ENCODE peak calls at places on chromosomes 2 and 18, in seven cellular contexts. One of them, this sample, is unnamed.

GRCh38 chr2:46825958-46826897 is 89.4 kb downstream of the MCFD2 start:
- DNase-seq in trophoblast cell: no peak
- DNase-seq in H1: no peak
- DNase-seq in mesenchymal stem cell: peak
- DNase-seq in IMR-90: peak
- DNase-seq in H9: no peak
- DNase-seq in mesendoderm: no peak
- DNase-seq in this sample: no peak

GRCh38 chr2:219022041-219022440 is 19.3 kb downstream of the CFAP65 start:
- DNase-seq in H1: no peak
- DNase-seq in trophoblast cell: no peak
- DNase-seq in mesenchymal stem cell: no peak
- DNase-seq in H9: no peak
- DNase-seq in IMR-90: no peak
- DNase-seq in mesendoderm: no peak
- DNase-seq in this sample: no peak

GRCh38 chr2:189613650-189614420 is 33.2 kb upstream of the SLC40A1 start:
- DNase-seq in H9: no peak
- DNase-seq in mesendoderm: peak
- DNase-seq in trophoblast cell: no peak
- DNase-seq in H1: no peak
- DNase-seq in IMR-90: peak
- DNase-seq in mesenchymal stem cell: peak
- DNase-seq in this sample: no peak

GRCh38 chr2:158495175-158495574 is 38.4 kb downstream of the PKP4 start:
- DNase-seq in H1: no peak
- DNase-seq in IMR-90: peak
- DNase-seq in H9: no peak
- DNase-seq in mesenchymal stem cell: no peak
- DNase-seq in mesendoderm: no peak
- DNase-seq in trophoblast cell: no peak
- DNase-seq in this sample: no peak

GRCh38 chr2:30688956-30689401 is 118.3 kb downstream of the CAPN13 start:
- DNase-seq in H9: no peak
- DNase-seq in IMR-90: no peak
- DNase-seq in H1: peak
- DNase-seq in mesenchymal stem cell: no peak
- DNase-seq in trophoblast cell: no peak
- DNase-seq in mesendoderm: no peak
- DNase-seq in this sample: no peak

GRCh38 chr18:12254137-12254819 is at the start of gene CIDEA:
- DNase-seq in mesenchymal stem cell: peak
- DNase-seq in H9: peak
- DNase-seq in mesendoderm: peak
- DNase-seq in trophoblast cell: no peak
- DNase-seq in H1: peak
- DNase-seq in IMR-90: no peak
- DNase-seq in this sample: peak

GRCh38 chr2:201768918-201769317 is 11.8 kb downstream of the ALS2 start:
- DNase-seq in H9: no peak
- DNase-seq in mesendoderm: no peak
- DNase-seq in mesenchymal stem cell: no peak
- DNase-seq in H1: no peak
- DNase-seq in trophoblast cell: no peak
- DNase-seq in IMR-90: peak
- DNase-seq in this sample: no peak

GRCh38 chr18:11489266-11489899 is 120.0 kb upstream of the SLC35G4 start:
- DNase-seq in mesenchymal stem cell: no peak
- DNase-seq in H1: no peak
- DNase-seq in trophoblast cell: no peak
- DNase-seq in H9: no peak
- DNase-seq in IMR-90: no peak
- DNase-seq in mesendoderm: no peak
- DNase-seq in this sample: no peak

GRCh38 chr2:200702646-200703118 is 109.0 kb upstream of the BZW1 start:
- DNase-seq in H9: no peak
- DNase-seq in mesenchymal stem cell: no peak
- DNase-seq in trophoblast cell: no peak
- DNase-seq in mesendoderm: no peak
- DNase-seq in H1: no peak
- DNase-seq in IMR-90: no peak
- DNase-seq in this sample: no peak

GRCh38 chr2:49044265-49044664 is 110.0 kb downstream of the FSHR start:
- DNase-seq in H1: no peak
- DNase-seq in H9: no peak
- DNase-seq in IMR-90: no peak
- DNase-seq in trophoblast cell: no peak
- DNase-seq in mesenchymal stem cell: no peak
- DNase-seq in mesendoderm: no peak
- DNase-seq in this sample: no peak

GRCh38 chr2:70905443-70905842 is 30.3 kb upstream of the ATP6V1B1 start:
- DNase-seq in trophoblast cell: no peak
- DNase-seq in IMR-90: no peak
- DNase-seq in H9: no peak
- DNase-seq in H1: peak
- DNase-seq in mesendoderm: no peak
- DNase-seq in mesenchymal stem cell: no peak
- DNase-seq in this sample: no peak

GRCh38 chr2:190219186-190219585 is 100.4 kb downstream of the HIBCH start:
- DNase-seq in trophoblast cell: no peak
- DNase-seq in H1: no peak
- DNase-seq in IMR-90: no peak
- DNase-seq in mesenchymal stem cell: no peak
- DNase-seq in mesendoderm: no peak
- DNase-seq in H9: no peak
- DNase-seq in this sample: no peak

GRCh38 chr2:220847587-220847986 is 724.5 kb downstream of the EPHA4 start:
- DNase-seq in H9: no peak
- DNase-seq in IMR-90: peak
- DNase-seq in H1: no peak
- DNase-seq in trophoblast cell: no peak
- DNase-seq in mesendoderm: no peak
- DNase-seq in mesenchymal stem cell: peak
- DNase-seq in this sample: no peak

GRCh38 chr2:241519669-241520068 is 11.3 kb upstream of the STK25 start:
- DNase-seq in H9: no peak
- DNase-seq in IMR-90: no peak
- DNase-seq in mesendoderm: peak
- DNase-seq in mesenchymal stem cell: no peak
- DNase-seq in trophoblast cell: no peak
- DNase-seq in H1: no peak
- DNase-seq in this sample: no peak

GRCh38 chr18:6629635-6630140 is 99.8 kb upstream of the ARHGAP28 start:
- DNase-seq in H9: no peak
- DNase-seq in trophoblast cell: peak
- DNase-seq in mesendoderm: no peak
- DNase-seq in IMR-90: peak
- DNase-seq in mesenchymal stem cell: no peak
- DNase-seq in H1: no peak
- DNase-seq in this sample: no peak

GRCh38 chr18:45951021-45951714 is 16.0 kb downstream of the EPG5 start:
- DNase-seq in H9: no peak
- DNase-seq in IMR-90: peak
- DNase-seq in trophoblast cell: peak
- DNase-seq in mesendoderm: peak
- DNase-seq in H1: no peak
- DNase-seq in mesenchymal stem cell: peak
- DNase-seq in this sample: no peak

GRCh38 chr2:25063876-25064660 is 22.2 kb downstream of the EFR3B start:
- DNase-seq in mesenchymal stem cell: no peak
- DNase-seq in H1: no peak
- DNase-seq in IMR-90: no peak
- DNase-seq in mesendoderm: no peak
- DNase-seq in H9: no peak
- DNase-seq in trophoblast cell: no peak
- DNase-seq in this sample: no peak

GRCh38 chr2:237495521-237496117 is 8.6 kb downstream of the MLPH start:
- DNase-seq in H1: no peak
- DNase-seq in trophoblast cell: no peak
- DNase-seq in mesenchymal stem cell: no peak
- DNase-seq in mesendoderm: no peak
- DNase-seq in H9: no peak
- DNase-seq in IMR-90: no peak
- DNase-seq in this sample: no peak

GRCh38 chr2:77149565-77149964 is 372.6 kb downstream of the LRRTM4 start:
- DNase-seq in trophoblast cell: no peak
- DNase-seq in IMR-90: no peak
- DNase-seq in H1: no peak
- DNase-seq in mesenchymal stem cell: no peak
- DNase-seq in H9: no peak
- DNase-seq in mesendoderm: no peak
- DNase-seq in this sample: no peak

GRCh38 chr2:110958720-110959119 is 162.0 kb upstream of the BCL2L11 start:
- DNase-seq in mesendoderm: no peak
- DNase-seq in H9: no peak
- DNase-seq in mesenchymal stem cell: no peak
- DNase-seq in trophoblast cell: no peak
- DNase-seq in H1: no peak
- DNase-seq in IMR-90: no peak
- DNase-seq in this sample: no peak

GRCh38 chr2:206800501-206801416 is 35.4 kb downstream of the FASTKD2 start:
- DNase-seq in H1: peak
- DNase-seq in mesendoderm: peak
- DNase-seq in H9: peak
- DNase-seq in IMR-90: peak
- DNase-seq in trophoblast cell: peak
- DNase-seq in mesenchymal stem cell: peak
- DNase-seq in this sample: peak

GRCh38 chr2:63861220-63861822 is 19.6 kb downstream of the UGP2 start:
- DNase-seq in mesendoderm: peak
- DNase-seq in IMR-90: peak
- DNase-seq in H1: no peak
- DNase-seq in trophoblast cell: peak
- DNase-seq in mesenchymal stem cell: peak
- DNase-seq in H9: no peak
- DNase-seq in this sample: no peak

GRCh38 chr2:200298816-200299215 is 7.7 kb upstream of the SPATS2L start:
- DNase-seq in H1: no peak
- DNase-seq in IMR-90: no peak
- DNase-seq in trophoblast cell: no peak
- DNase-seq in mesenchymal stem cell: no peak
- DNase-seq in H9: no peak
- DNase-seq in mesendoderm: no peak
- DNase-seq in this sample: no peak

GRCh38 chr2:160328748-160329147 is 128.7 kb upstream of the ITGB6 start:
- DNase-seq in H9: no peak
- DNase-seq in mesendoderm: no peak
- DNase-seq in IMR-90: no peak
- DNase-seq in trophoblast cell: no peak
- DNase-seq in H1: no peak
- DNase-seq in mesenchymal stem cell: peak
- DNase-seq in this sample: no peak

GRCh38 chr2:7634370-7634769 is 717.2 kb downstream of the RNF144A start:
- DNase-seq in H9: no peak
- DNase-seq in IMR-90: no peak
- DNase-seq in H1: no peak
- DNase-seq in trophoblast cell: no peak
- DNase-seq in mesenchymal stem cell: no peak
- DNase-seq in mesendoderm: no peak
- DNase-seq in this sample: no peak

GRCh38 chr2:23614701-23615100 is 229.7 kb downstream of the KLHL29 start:
- DNase-seq in mesenchymal stem cell: no peak
- DNase-seq in IMR-90: no peak
- DNase-seq in H9: no peak
- DNase-seq in H1: no peak
- DNase-seq in mesendoderm: no peak
- DNase-seq in trophoblast cell: no peak
- DNase-seq in this sample: no peak

GRCh38 chr2:95121150-95121494 is 486 bp downstream of the MRPS5 start:
- DNase-seq in mesenchymal stem cell: peak
- DNase-seq in H9: no peak
- DNase-seq in IMR-90: peak
- DNase-seq in trophoblast cell: no peak
- DNase-seq in H1: no peak
- DNase-seq in mesendoderm: no peak
- DNase-seq in this sample: no peak

DNA sequence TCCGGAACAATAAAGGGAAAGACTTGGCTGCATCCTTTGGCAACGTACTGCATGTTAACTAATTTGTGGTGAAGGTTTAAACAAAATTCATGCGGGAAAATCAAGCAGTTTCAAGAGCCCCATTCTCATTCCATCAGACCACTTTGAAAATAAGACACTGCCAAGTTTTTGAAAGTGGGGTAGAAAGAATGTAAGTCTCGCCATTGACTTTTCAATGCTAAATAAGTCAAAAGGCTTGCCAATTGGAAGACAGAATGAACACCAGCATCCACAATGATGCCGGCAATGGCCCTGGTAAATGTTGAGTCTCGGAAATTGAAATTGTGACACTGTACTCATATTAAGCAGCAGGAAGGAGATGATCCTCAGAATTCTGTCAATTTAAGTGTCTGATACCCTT is 322.0 kb downstream of the RND3 start:
- DNase-seq in H1: no peak
- DNase-seq in mesendoderm: no peak
- DNase-seq in trophoblast cell: no peak
- DNase-seq in H9: no peak
- DNase-seq in IMR-90: no peak
- DNase-seq in mesenchymal stem cell: no peak
- DNase-seq in this sample: no peak
- H3K4ac ChIP-seq in H1: no peak
- H3K4ac ChIP-seq in mesendoderm: no peak
- H3K4ac ChIP-seq in trophoblast cell: no peak
- H3K4ac ChIP-seq in H9: no peak
- H3K4ac ChIP-seq in IMR-90: no peak
- H3K4ac ChIP-seq in mesenchymal stem cell: no peak
- H3K4ac ChIP-seq in this sample: no peak

GRCh38 chr2:27152796-27153464 is 4.1 kb downstream of the TCF23 start:
- DNase-seq in mesendoderm: no peak
- DNase-seq in mesenchymal stem cell: peak
- DNase-seq in H9: no peak
- DNase-seq in IMR-90: peak
- DNase-seq in trophoblast cell: no peak
- DNase-seq in H1: no peak
- DNase-seq in this sample: no peak
- H3K4ac ChIP-seq in mesendoderm: no peak
- H3K4ac ChIP-seq in mesenchymal stem cell: no peak
- H3K4ac ChIP-seq in H9: no peak
- H3K4ac ChIP-seq in IMR-90: no peak
- H3K4ac ChIP-seq in trophoblast cell: no peak
- H3K4ac ChIP-seq in H1: no peak
- H3K4ac ChIP-seq in this sample: no peak

GRCh38 chr2:84603911-84604310 is 87.6 kb downstream of the DNAH6 start:
- DNase-seq in mesenchymal stem cell: no peak
- DNase-seq in H9: no peak
- DNase-seq in trophoblast cell: no peak
- DNase-seq in H1: no peak
- DNase-seq in IMR-90: no peak
- DNase-seq in mesendoderm: no peak
- DNase-seq in this sample: no peak
- H3K4ac ChIP-seq in mesenchymal stem cell: no peak
- H3K4ac ChIP-seq in H9: no peak
- H3K4ac ChIP-seq in trophoblast cell: no peak
- H3K4ac ChIP-seq in H1: no peak
- H3K4ac ChIP-seq in IMR-90: no peak
- H3K4ac ChIP-seq in mesendoderm: no peak
- H3K4ac ChIP-seq in this sample: no peak

DNA sequence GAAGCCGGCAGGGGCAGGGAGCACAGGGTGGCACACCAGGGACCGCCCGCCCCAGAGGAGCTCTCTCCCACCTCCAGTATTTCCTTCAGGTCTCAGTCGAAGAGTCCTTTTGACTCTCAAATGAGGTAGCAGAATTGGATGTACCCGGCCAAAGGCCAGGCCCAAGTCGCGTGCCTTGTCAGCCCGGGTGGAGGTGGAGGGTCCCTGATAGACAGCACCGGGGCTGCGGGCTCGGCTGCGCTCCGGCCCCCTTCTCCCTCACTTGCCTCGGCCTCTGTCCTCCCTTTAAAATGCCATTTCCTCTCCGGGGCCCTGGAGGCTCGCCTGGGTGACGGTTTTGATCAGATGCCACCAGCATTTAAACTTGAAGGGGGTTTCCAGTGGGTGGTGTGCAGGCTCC is 198.9 kb upstream of the SOX11 start:
- DNase-seq in mesendoderm: no peak
- DNase-seq in H9: no peak
- DNase-seq in trophoblast cell: no peak
- DNase-seq in mesenchymal stem cell: no peak
- DNase-seq in IMR-90: no peak
- DNase-seq in H1: no peak
- DNase-seq in this sample: no peak
- H3K4ac ChIP-seq in mesendoderm: no peak
- H3K4ac ChIP-seq in H9: no peak
- H3K4ac ChIP-seq in trophoblast cell: no peak
- H3K4ac ChIP-seq in mesenchymal stem cell: no peak
- H3K4ac ChIP-seq in IMR-90: no peak
- H3K4ac ChIP-seq in H1: no peak
- H3K4ac ChIP-seq in this sample: no peak